ENCODE peak calls at places on chromosomes 5 and 9, in nine cellular contexts. Y, M, S, A, Q, E, F, P and V are unnamed samples.
A peak's percentile ranks its signal among the peaks of the same experiment; 100 is the strongest.

GRCh38 chr9:113376634-113377531 is at the start of gene HDHD3:
- DNase-seq in Y (peak; percentile 48), M (peak; percentile 92), S (peak; percentile 48), A (peak; percentile 73), Q (peak; percentile 92), E (peak; percentile 69), F (peak; percentile 33), P (peak; percentile 66), V (peak; percentile 96)

GRCh38 chr5:137847699-137848098 is 20.0 kb upstream of the MYOT start:
- DNase-seq in Y (no peak), M (peak; percentile 16), S (no peak), A (no peak), Q (no peak), E (no peak), F (no peak), P (no peak), V (peak; percentile 40)

GRCh38 chr5:122182491-122182921 is 53.2 kb downstream of the ZNF474 start:
- DNase-seq in Y (peak; percentile 88), M (no peak), S (no peak), A (peak; percentile 92), Q (no peak), E (no peak), F (no peak), P (peak; percentile 44), V (no peak)

GRCh38 chr5:10699281-10699874 is 61.7 kb downstream of the DAP start:
- DNase-seq in Y (no peak), M (no peak), S (no peak), A (no peak), Q (no peak), E (no peak), F (no peak), P (no peak), V (no peak)

GRCh38 chr5:138180183-138180782 is 1.4 kb downstream of the KIF20A start:
- DNase-seq in Y (peak; percentile 70), M (peak; percentile 58), S (peak; percentile 6), A (peak; percentile 64), Q (no peak), E (peak; percentile 13), F (no peak), P (no peak), V (peak; percentile 58)

GRCh38 chr9:134734270-134734669 is 92.7 kb downstream of the COL5A1 start:
- DNase-seq in Y (peak; percentile 83), M (no peak), S (no peak), A (peak; percentile 60), Q (peak; percentile 51), E (no peak), F (no peak), P (no peak), V (no peak)

GRCh38 chr5:139705655-139706587 is 57.8 kb downstream of the CXXC5 start:
- DNase-seq in Y (no peak), M (no peak), S (no peak), A (no peak), Q (no peak), E (peak; percentile 51), F (no peak), P (no peak), V (no peak)

GRCh38 chr5:150112211-150113046 is 26.1 kb upstream of the CSF1R start:
- DNase-seq in Y (peak; percentile 95), M (peak; percentile 3), S (no peak), A (peak; percentile 89), Q (no peak), E (no peak), F (no peak), P (no peak), V (peak; percentile 5)

GRCh38 chr5:73938280-73938937 is 312.4 kb downstream of the ARHGEF28 start:
- DNase-seq in Y (peak; percentile 94), M (no peak), S (no peak), A (peak; percentile 96), Q (peak; percentile 41), E (no peak), F (no peak), P (no peak), V (no peak)

GRCh38 chr5:72268753-72269410 is 51.2 kb downstream of the MRPS27 start:
- DNase-seq in Y (peak; percentile 52), M (peak; percentile 31), S (peak; percentile 53), A (peak; percentile 47), Q (peak; percentile 44), E (peak; percentile 61), F (no peak), P (peak; percentile 19), V (peak; percentile 35)

GRCh38 chr9:36802171-36802920 is 229.7 kb downstream of the MELK start:
- DNase-seq in Y (peak; percentile 30), M (no peak), S (no peak), A (peak; percentile 17), Q (no peak), E (no peak), F (no peak), P (no peak), V (no peak)

GRCh38 chr5:56588636-56589485 is 226.5 kb upstream of the MAP3K1 start:
- DNase-seq in Y (no peak), M (peak; percentile 84), S (no peak), A (no peak), Q (no peak), E (peak; percentile 19), F (peak; percentile 30), P (peak; percentile 66), V (peak; percentile 80)

GRCh38 chr9:84170521-84171141 is 169.9 kb downstream of the SLC28A3 start:
- DNase-seq in Y (peak; percentile 94), M (no peak), S (no peak), A (peak; percentile 96), Q (peak; percentile 87), E (no peak), F (no peak), P (peak; percentile 90), V (no peak)
- TF ChIP-seq CTCF in Y (no peak), M (no peak), S (no peak), A (no peak), Q (peak; percentile 24), E (no peak), F (no peak), P (no peak), V (no peak)

GRCh38 chr9:91033802-91034201 is 232.2 kb downstream of the SYK start:
- DNase-seq in Y (peak; percentile 24), M (peak; percentile 27), S (no peak), A (no peak), Q (no peak), E (peak; percentile 54), F (no peak), P (no peak), V (peak; percentile 55)
- TF ChIP-seq CTCF in Y (peak; percentile 47), M (peak; percentile 68), S (peak; percentile 45), A (peak; percentile 38), Q (peak; percentile 16), E (peak; percentile 82), F (no peak), P (peak; percentile 33), V (peak; percentile 55)

DNA sequence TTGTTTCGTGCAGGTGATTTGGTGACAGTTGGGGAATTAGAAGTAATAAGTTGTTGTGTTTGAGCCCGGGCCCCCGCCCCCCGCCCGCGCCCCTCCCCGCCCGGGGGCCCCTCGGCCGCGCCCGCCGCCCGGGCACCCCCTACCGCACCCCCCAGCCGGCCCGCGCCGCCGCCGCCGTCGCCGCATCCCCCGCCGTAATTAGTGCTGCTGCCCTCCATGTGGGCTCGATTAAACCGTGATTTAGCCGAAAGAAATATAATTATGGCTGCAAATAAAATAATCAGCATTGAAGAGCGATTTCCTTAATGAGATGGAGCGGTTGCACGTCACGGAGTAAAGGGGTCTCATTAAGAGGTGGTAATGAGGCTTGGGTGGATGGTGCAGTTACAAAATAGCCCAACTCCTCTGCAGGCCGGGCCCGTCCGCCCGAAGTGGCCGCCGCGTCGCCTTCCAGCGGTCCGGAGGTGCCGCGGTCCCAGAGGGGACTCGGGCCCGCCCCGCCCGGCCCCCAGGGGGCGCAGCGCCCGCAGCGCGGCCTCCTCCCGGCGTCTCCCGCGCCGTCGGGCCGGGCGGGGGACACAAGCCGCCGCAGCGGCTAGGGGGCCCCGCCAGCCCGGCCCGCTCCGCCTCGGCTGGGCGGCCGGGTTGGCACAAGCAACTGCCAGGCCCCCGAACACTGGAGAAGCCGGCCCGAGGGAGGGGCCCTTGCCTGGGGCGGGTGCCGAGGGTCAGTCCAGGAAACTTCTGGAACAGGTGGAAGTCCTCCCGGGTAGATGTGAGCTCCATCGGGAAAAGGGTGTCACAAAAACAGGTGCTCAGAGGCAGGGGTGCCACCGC is 6.9 kb upstream of the OTP start:
- DNase-seq in Y (no peak), M (peak; percentile 92), S (no peak), A (no peak), Q (peak; percentile 38), E (peak; percentile 83), F (no peak), P (no peak), V (peak; percentile 90)
- TF ChIP-seq CTCF in Y (no peak), M (peak; percentile 55), S (peak; percentile 71), A (no peak), Q (peak; percentile 14), E (peak; percentile 70), F (no peak), P (peak; percentile 34), V (peak; percentile 75)

GRCh38 chr9:88652876-88653275 is 117.9 kb downstream of the NXNL2 start:
- DNase-seq in Y (peak; percentile 56), M (no peak), S (no peak), A (peak; percentile 25), Q (no peak), E (no peak), F (no peak), P (no peak), V (no peak)

GRCh38 chr9:88646539-88646938 is 111.6 kb downstream of the NXNL2 start:
- DNase-seq in Y (no peak), M (no peak), S (no peak), A (no peak), Q (no peak), E (no peak), F (no peak), P (no peak), V (no peak)

GRCh38 chr9:88653926-88654325 is 118.9 kb downstream of the NXNL2 start:
- DNase-seq in Y (peak; percentile 90), M (no peak), S (no peak), A (peak; percentile 44), Q (no peak), E (no peak), F (no peak), P (no peak), V (no peak)

GRCh38 chr9:88657893-88658292 is 122.9 kb downstream of the NXNL2 start:
- DNase-seq in Y (no peak), M (no peak), S (no peak), A (peak; percentile 26), Q (no peak), E (no peak), F (no peak), P (no peak), V (no peak)

DNA sequence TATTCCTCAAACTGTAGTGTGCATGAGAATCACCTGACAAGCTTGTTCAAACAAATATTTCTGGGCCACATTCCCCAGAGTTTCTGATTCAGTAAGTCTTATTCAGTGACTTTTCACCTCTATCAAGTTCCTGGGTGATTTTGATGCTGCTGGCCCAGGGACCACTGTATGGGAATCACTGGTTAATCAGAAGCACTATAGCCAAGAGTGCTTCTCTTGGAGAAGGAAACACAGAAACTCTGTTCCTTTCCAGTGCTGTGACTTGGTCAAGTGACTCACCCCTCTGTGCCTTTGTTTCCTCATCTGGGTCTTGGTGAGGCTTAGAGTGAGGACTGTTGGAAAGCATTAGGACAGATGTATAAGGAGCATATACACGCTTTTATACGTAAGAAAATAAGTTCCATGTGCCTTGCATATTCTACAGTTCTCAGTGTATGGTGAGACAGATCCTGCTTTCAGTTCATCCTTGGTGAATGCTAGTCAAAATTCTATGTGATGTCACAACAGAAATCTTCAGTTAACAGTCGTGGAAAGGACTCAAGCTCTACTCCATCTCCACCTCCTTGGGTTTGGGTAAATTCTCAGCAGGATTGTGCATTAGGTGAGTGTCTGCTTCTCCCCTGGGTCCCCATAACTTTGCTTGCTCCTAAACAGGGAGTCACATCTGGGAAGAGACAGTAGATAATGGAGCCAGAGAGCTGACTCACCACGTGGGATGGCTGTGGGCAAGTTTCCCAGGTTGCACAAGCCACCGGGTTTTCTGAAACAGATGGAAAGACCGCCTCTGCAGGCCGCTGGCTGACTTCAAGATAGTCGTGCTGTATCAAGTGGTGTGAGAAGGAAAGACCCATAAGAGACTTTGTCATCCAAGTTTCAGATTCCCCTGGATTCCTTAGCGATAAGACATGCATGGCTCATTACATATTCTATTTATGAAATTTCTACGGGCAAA is 117.0 kb downstream of the NXNL2 start:
- DNase-seq in Y (peak; percentile 99), M (no peak), S (no peak), A (peak; percentile 95), Q (peak; percentile 54), E (no peak), F (no peak), P (peak; percentile 85), V (no peak)
- TF ChIP-seq CTCF in Y (peak; percentile 44), M (no peak), S (no peak), A (peak; percentile 43), Q (no peak), E (no peak), F (no peak), P (no peak), V (no peak)